ENCODE peak calls at places on chromosome 20, in four cellular contexts. M, L, N and O are unnamed samples. For H3K9me3, the result is how much of the 10 kb centered on the place peaks cover.

GRCh38 chr20:16589623-16590022 is 16.4 kb upstream of the KIF16B start:
- DNase-seq in L (no peak), M (no peak), N (no peak), O (no peak)

GRCh38 chr20:14445310-14445709 is 107.9 kb upstream of the FLRT3 start:
- DNase-seq in L (peak), M (no peak), N (peak), O (no peak)

GRCh38 chr20:45347936-45348809 is at the start of gene SDC4:
- DNase-seq in L (no peak), N (peak), M (peak), O (peak)

GRCh38 chr20:31758991-31759390 is 19.9 kb downstream of the TPX2 start:
- DNase-seq in N (no peak), L (no peak), M (no peak), O (no peak)

GRCh38 chr20:37202267-37202943 is 23.1 kb upstream of the MROH8 start:
- DNase-seq in N (peak), L (peak), M (no peak), O (peak)

GRCh38 chr20:32067234-32067821 is 15.3 kb downstream of the HCK start:
- DNase-seq in L (peak), M (no peak), N (peak), O (no peak)

GRCh38 chr20:31682352-31682751 is 40.3 kb downstream of the BCL2L1 start:
- DNase-seq in M (no peak), L (no peak), N (no peak), O (no peak)

GRCh38 chr20:32160341-32160740 is 47.2 kb downstream of the PLAGL2 start:
- DNase-seq in L (no peak), M (no peak), N (no peak), O (no peak)

GRCh38 chr20:23228912-23229311 is 121.7 kb upstream of the NXT1 start:
- DNase-seq in N (no peak), M (no peak), L (peak), O (no peak)

GRCh38 chr20:48049171-48049570 is 263.9 kb upstream of the SULF2 start:
- DNase-seq in N (no peak), M (no peak), L (no peak), O (no peak)

GRCh38 chr20:44067650-44068081 is 119.3 kb downstream of the JPH2 start:
- DNase-seq in M (no peak), L (no peak), N (no peak), O (no peak)

GRCh38 chr20:45433316-45433715 is 17.4 kb downstream of the PIGT start:
- DNase-seq in M (no peak), N (peak), L (peak), O (no peak)

GRCh38 chr20:1702288-1702687 is 44.7 kb upstream of the SIRPG start:
- DNase-seq in M (no peak), L (no peak), N (no peak), O (no peak)

GRCh38 chr20:38698541-38698940 is 25.7 kb upstream of the SLC32A1 start:
- DNase-seq in M (no peak), N (no peak), L (no peak), O (no peak)

GRCh38 chr20:2865101-2865500 is 8.2 kb upstream of the PTPRA start:
- DNase-seq in M (no peak), N (no peak), L (no peak), O (no peak)

GRCh38 chr20:26276811-26277210 is 580.2 kb upstream of the ZNF337 start:
- DNase-seq in L (no peak), M (peak), N (no peak), O (no peak)

GRCh38 chr20:54668271-54669053 is 193.1 kb downstream of the DOK5 start:
- DNase-seq in L (no peak), M (peak), N (no peak), O (peak)

GRCh38 chr20:47173596-47174216 is 182.8 kb downstream of the ZMYND8 start:
- DNase-seq in L (no peak), M (no peak), N (no peak), O (no peak)

GRCh38 chr20:64109831-64110391 is 2.5 kb upstream of the NPBWR2 start:
- DNase-seq in N (peak), M (peak), L (no peak), O (no peak)

GRCh38 chr20:15675151-15675550 is 898.1 kb downstream of the KIF16B start:
- DNase-seq in L (no peak), N (no peak), M (no peak), O (no peak)

GRCh38 chr20:19888269-19888669 is 128.9 kb upstream of the NAA20 start:
- DNase-seq in L (no peak), N (no peak), M (no peak), O (peak)

GRCh38 chr20:37757550-37757949 is 63.7 kb downstream of the CTNNBL1 start:
- DNase-seq in L (no peak), N (no peak), M (no peak), O (no peak)

GRCh38 chr20:8853805-8854338 is 215.0 kb upstream of the PLCB4 start:
- DNase-seq in L (peak), N (peak), M (no peak), O (peak)

GRCh38 chr20:19758888-19759331 is 852 bp downstream of the RIN2 start:
- DNase-seq in L (no peak), M (peak), N (peak), O (peak)

GRCh38 chr20:8132632-8133587 is 844 bp downstream of the PLCB1 start:
- DNase-seq in L (no peak), M (peak), N (no peak), O (peak)

GRCh38 chr20:668050-668449 is 7.6 kb downstream of the SCRT2 start:
- DNase-seq in M (no peak), L (no peak), N (no peak), O (no peak)

GRCh38 chr20:53708129-53708968 is 114.7 kb upstream of the ZNF217 start:
- DNase-seq in L (peak), M (no peak), N (peak), O (no peak)

GRCh38 chr20:1005452-1006027 is 3.4 kb upstream of the RSPO4 start:
- DNase-seq in M (no peak), N (no peak), L (no peak), O (peak)

GRCh38 chr20:45827030-45827652 is at the start of gene TNNC2:
- DNase-seq in N (no peak), L (no peak), M (no peak), O (no peak)

GRCh38 chr20:41408131-41408789 is 41.6 kb upstream of the EMILIN3 start:
- DNase-seq in N (no peak), L (no peak), M (no peak), O (no peak)
- H3K9me3 ChIP-seq in N (under half), L (under half), M (under half), O (under half)

DNA sequence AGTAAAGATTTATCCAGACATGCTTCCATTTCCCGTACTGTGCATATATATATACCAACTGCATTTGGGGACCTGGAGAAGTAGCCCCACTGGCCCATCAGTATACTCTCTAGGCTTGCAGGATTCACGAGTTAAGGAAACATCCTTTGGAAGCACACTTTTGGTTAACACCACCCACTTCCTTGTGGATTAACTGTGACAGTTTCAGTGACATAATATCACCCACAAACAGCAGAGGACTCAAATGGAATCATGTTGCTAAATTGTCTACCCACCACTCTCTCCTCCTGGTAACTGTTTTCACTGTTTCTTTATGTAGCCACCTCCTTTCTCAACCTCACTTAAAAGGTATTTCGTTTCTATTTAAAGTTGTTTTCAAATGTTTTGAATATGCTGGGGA is 55.0 kb downstream of the PROKR2 start:
- DNase-seq in M (no peak), L (no peak), N (no peak), O (no peak)
- TF ChIP-seq CTCF in M (no peak), L (no peak), N (no peak), O (no peak)

DNA sequence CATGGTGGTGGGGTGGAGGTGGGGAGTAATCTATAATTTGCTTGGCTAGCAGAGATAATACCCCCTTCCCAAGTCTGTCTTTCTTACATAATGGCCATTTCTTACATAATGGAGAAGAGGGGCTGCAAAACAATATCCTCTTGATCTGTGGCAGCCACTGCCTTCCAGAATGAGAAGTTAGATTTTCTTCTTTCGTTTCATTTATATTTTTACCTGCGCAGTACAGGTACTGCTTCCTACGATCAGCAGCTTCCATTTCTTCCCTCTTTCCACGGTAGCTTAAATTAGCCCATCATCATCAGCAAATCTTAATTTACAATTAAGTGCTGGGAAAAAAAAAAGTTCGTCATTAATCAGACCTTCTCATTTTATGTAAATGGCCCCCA is 30.2 kb downstream of the GNAS start:
- DNase-seq in N (no peak), L (no peak), M (no peak), O (no peak)
- H3K4me3 ChIP-seq in N (no peak), L (no peak), M (no peak), O (no peak)

GRCh38 chr20:62112368-62112767 is 9.9 kb upstream of the LSM14B start:
- DNase-seq in N (no peak), L (no peak), M (no peak), O (no peak)

GRCh38 chr20:62114894-62115293 is 7.4 kb upstream of the LSM14B start:
- DNase-seq in M (no peak), L (no peak), N (no peak), O (no peak)

GRCh38 chr20:62116558-62117361 is 5.5 kb upstream of the LSM14B start:
- DNase-seq in M (no peak), L (no peak), N (no peak), O (no peak)

DNA sequence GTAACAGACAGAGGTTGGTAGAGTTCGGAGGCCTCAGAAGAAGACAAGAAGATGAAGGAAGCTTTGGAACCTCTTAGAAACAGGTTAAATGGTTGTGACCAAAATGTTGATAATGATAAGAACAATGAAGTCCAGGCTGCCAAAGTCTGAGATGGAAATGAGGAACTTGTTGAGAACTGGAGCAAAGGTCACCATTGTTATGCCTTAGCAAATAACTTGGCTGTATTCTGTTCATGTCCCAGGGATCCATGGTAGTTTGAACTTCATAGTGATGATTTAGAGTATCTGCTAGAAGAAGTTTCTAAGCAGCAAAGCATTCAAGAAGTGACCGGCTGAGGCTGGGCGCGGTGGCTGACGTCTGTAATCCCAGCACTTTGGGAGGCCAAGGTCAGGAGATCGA is 11.1 kb upstream of the LSM14B start:
- DNase-seq in M (no peak), N (no peak), L (no peak), O (no peak)
- H3K9me3 ChIP-seq in M (under half), N (half or more), L (half or more), O (under half)

DNA sequence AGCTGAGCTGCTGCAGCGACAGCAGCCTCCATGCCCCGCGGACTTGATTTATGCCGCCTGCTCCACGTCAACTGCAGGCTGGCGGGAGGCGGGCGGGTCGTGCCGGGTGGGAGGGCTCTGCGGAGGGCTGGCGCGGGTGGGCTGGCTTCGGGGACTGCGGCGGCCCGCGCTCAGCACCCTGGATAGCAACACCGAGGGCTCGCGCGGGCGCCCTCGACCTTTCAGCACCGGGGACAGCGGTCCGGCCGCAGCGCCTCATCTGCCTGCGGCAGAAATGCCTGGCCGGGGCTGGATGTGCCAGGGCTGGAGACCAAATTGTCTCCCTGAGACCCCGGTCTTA is 792 bp downstream of the SNAP25 start:
- DNase-seq in M (peak), L (no peak), N (no peak), O (peak)
- TF ChIP-seq CTCF in M (no peak), L (no peak), N (no peak), O (no peak)

DNA sequence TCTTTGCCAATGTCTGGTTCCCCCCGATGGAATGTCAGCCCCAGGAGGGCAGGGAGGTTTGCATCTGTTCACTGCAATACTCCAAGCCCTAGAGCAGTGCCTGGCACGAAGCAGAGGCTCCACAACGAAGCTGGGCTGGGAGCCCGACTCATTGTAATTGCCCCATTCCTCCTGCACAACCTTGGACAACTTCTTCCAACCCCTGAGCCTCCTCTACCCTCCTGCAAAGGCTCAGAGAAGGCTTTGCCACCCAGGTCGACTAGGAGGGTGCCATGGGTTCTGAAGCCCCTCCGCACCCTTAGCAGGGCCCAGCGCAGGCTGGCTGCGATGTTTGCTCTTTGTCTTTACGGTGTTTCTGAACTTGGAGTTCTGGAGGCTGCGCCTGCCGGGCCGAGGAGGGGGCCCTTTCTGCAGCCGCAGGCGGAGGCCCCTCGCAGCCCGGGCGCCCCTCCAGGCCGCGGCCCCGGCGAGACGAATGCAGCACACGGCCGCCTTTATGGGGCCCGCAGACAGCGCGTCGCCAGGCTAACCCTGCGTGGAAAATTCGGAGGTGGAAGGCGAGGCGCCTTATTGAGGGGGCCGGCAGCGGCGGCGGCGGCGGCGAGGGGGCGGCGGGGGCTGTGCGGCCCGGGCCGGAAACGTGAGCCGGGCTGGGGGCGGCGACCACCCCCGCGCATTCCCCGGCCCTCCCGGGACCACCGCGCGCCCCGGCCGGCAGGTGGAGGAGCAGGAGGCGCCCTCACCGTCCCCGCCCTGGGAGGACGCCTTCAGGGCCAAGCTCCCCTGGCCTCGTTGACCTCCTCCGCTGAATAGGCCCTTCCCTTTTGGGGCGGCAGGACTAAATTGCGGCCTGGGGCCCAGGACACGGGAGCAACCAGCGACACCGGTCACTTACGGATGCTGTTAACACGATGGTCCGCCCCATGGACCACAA is 27.0 kb downstream of the SNAI1 start:
- DNase-seq in N (no peak), L (no peak), M (no peak), O (no peak)
- H3K4me3 ChIP-seq in N (no peak), L (no peak), M (no peak), O (no peak)

GRCh38 chr20:24943731-24944130 is 5.3 kb upstream of the CST7 start:
- DNase-seq in N (no peak), M (no peak), L (no peak), O (peak)

GRCh38 chr20:24937579-24937978 is 11.5 kb upstream of the CST7 start:
- DNase-seq in L (no peak), M (no peak), N (no peak), O (no peak)

GRCh38 chr20:24943196-24943595 is 5.9 kb upstream of the CST7 start:
- DNase-seq in M (peak), L (no peak), N (no peak), O (no peak)

GRCh38 chr20:24938498-24938897 is 10.6 kb upstream of the CST7 start:
- DNase-seq in L (no peak), M (no peak), N (no peak), O (no peak)

DNA sequence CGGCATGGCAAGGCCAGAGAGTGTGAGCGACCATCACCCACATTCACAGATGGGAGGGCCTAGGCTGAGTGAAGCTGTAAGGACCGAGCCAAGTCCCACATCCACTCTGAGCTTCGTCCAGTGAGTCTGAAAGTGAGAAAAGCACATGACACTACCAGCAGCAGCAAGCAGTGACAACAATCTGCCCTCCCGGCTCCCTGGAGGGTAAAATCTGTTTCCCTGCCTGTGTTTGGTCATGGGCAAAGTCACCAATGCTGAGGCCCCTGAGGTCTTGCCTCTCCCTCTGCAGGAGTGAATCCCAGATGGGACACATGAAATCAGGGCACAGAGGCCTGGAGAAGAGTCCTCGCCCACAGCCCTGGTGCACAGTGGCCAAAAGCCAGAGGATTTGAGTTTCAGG is 6.4 kb upstream of the CST7 start:
- DNase-seq in L (no peak), M (no peak), N (no peak), O (peak)
- H3K9me3 ChIP-seq in L (under half), M (under half), N (under half), O (under half)

DNA sequence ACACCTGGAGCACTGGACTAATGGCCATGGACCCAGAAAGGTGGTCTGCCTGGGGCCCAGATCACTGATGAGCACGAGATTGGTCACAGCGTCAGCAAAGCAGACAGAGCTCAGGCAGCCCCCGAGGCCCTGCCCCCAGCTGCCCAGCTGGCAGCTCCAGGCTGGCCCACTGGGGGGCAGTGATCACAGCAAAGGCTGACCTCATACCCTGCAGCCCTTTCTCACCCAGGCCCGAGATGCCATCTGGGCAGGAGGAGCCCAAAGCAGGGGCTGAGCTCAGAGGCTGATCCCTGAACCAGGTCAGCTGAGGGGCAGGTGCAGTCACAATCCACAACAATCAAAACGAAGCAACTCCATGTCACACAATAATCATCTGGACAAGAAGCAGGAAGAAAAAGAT is 4.1 kb downstream of the MAP1LC3A start:
- DNase-seq in M (no peak), N (no peak), L (no peak), O (peak)
- TF ChIP-seq CTCF in M (no peak), N (peak), L (peak), O (peak)

GRCh38 chr20:62105592-62105991 is 16.7 kb upstream of the LSM14B start:
- DNase-seq in L (no peak), N (no peak), M (no peak), O (no peak)
- H3K4me3 ChIP-seq in L (no peak), N (no peak), M (no peak), O (no peak)

GRCh38 chr20:56215115-56215514 is 33.4 kb upstream of the MC3R start:
- DNase-seq in M (no peak), N (no peak), L (no peak), O (no peak)
- H3K9me3 ChIP-seq in M (under half), N (under half), L (under half), O (under half)